ENCODE peak calls at places on chromosomes 16 and 17, in seven cellular contexts. R, S, D, Y, J, H and I are unnamed samples.

GRCh38 chr16:70715860-70716357 is 30.1 kb upstream of the MTSS2 start:
- DNase-seq in R (no peak), S (peak), D (no peak), Y (peak), J (no peak), H (no peak), I (no peak)

GRCh38 chr17:71765437-71765836 is 355.4 kb upstream of the SOX9 start:
- DNase-seq in R (no peak), S (no peak), D (no peak), Y (peak), J (no peak), H (no peak), I (no peak)

GRCh38 chr17:59764292-59764741 is 56.9 kb downstream of the VMP1 start:
- DNase-seq in R (no peak), S (peak), D (no peak), Y (peak), J (no peak), H (no peak), I (no peak)

GRCh38 chr16:15403392-15403995 is 7.9 kb downstream of the MPV17L start:
- DNase-seq in R (no peak), S (peak), D (no peak), Y (peak), J (no peak), H (no peak), I (no peak)

GRCh38 chr16:80051040-80051439 is 450.5 kb upstream of the MAF start:
- DNase-seq in R (no peak), S (no peak), D (no peak), Y (no peak), J (no peak), H (no peak), I (no peak)

GRCh38 chr16:1073262-1073558 is 663 bp downstream of the SSTR5 start:
- DNase-seq in R (no peak), S (no peak), D (no peak), Y (no peak), J (no peak), H (no peak), I (no peak)

GRCh38 chr17:44751806-44752205 is 7.0 kb upstream of the ADAM11 start:
- DNase-seq in R (no peak), S (no peak), D (no peak), Y (no peak), J (no peak), H (no peak), I (no peak)

GRCh38 chr16:78770353-78771091 is 671.1 kb downstream of the WWOX start:
- DNase-seq in R (peak), S (peak), D (no peak), Y (peak), J (peak), H (peak), I (peak)

GRCh38 chr17:47935961-47936360 is 5.4 kb upstream of the PNPO start:
- DNase-seq in R (no peak), S (peak), D (peak), Y (peak), J (no peak), H (no peak), I (no peak)

GRCh38 chr17:81551458-81552243 is 502 bp downstream of the FAAP100 start:
- DNase-seq in R (peak), S (peak), D (no peak), Y (no peak), J (peak), H (no peak), I (no peak)

GRCh38 chr17:81550830-81551457 is 1.2 kb downstream of the FAAP100 start:
- DNase-seq in R (no peak), S (no peak), D (no peak), Y (no peak), J (no peak), H (no peak), I (no peak)

GRCh38 chr17:81553616-81554181 is 1.5 kb upstream of the FAAP100 start:
- DNase-seq in R (no peak), S (peak), D (peak), Y (peak), J (no peak), H (peak), I (no peak)

GRCh38 chr17:81552244-81553017 is at the start of gene FAAP100:
- DNase-seq in R (peak), S (peak), D (no peak), Y (peak), J (peak), H (peak), I (peak)

DNA sequence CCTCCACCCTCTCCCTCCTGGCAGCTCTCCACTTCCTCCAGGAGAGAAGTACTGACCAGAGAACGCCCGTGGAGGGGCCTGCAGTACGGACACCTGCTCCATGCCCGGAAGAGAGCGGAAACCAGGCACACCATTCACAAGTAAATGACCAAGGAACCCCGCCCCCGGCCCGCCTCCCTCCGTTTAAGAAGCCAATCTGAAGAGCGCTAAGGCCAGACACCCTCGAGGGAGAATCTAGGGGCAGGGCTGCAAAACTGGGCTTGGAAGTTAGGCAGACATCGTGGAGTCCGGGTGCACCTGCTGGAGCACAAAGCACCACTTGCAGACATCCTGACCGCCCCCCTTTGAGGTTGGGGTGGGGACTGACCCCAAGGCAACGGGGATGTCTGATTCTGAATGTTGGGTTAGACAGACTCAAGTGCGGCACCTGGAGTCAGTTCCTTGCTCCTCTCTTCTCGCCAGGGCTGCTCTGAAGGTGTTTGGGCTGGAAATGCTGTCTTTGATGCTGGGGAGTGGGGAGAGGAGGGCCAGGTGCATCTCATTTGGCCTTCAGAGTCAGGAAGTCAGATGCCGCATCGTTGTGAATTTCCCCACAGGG is 964 bp upstream of the FAAP100 start:
- DNase-seq in R (peak), S (peak), D (no peak), Y (peak), J (peak), H (peak), I (no peak)
- TF ChIP-seq CTCF in R (peak), S (peak), D (no peak), Y (peak), J (peak), H (no peak), I (no peak)

GRCh38 chr16:75491876-75492275 is 3.4 kb downstream of the CHST6 start:
- DNase-seq in R (peak), S (no peak), D (no peak), Y (no peak), J (no peak), H (no peak), I (no peak)
- TF ChIP-seq CTCF in R (peak), S (peak), D (no peak), Y (no peak), J (peak), H (no peak), I (no peak)

DNA sequence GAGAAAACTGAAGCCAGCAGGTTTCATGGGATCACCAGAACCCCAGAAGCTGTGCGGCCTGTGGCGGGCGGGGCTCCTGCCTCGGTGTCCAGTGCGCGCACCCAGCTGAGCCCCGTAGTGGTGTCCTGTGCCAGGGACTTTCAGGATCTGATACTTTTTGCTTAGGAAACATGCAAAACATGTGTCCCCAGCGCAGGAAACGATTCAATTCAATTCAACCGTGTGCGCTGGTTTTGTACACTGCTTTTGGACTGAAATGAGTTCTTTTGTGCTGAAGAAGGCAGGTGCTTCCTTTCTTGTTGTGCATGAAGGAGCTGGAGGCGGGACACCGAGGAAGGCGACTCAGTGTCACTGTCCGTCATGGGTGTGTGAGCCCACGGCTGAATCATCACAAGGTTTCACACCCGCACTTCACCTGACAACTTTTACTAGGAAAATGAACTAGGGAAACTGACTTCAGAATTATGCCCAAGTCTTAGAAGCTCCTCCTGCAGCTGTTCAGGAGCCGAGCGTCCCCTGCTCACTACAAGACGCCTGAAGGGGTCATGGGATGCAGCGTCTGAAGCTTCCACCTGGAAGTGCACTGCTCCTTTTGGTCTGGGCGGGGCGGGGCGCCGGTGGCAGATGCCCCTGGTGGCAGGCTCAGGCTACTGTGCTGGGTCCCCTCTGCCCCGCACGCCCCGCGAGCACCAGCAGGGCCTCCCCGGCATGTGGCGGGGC is 31.4 kb upstream of the ZNF750 start:
- DNase-seq in R (peak), S (no peak), D (no peak), Y (no peak), J (peak), H (no peak), I (no peak)
- TF ChIP-seq CTCF in R (peak), S (no peak), D (no peak), Y (no peak), J (peak), H (no peak), I (no peak)

GRCh38 chr17:20908373-20909273 is 134.2 kb downstream of the USP22 start:
- DNase-seq in R (peak), S (peak), D (no peak), Y (peak), J (peak), H (peak), I (peak)
- TF ChIP-seq CTCF in R (peak), S (peak), D (peak), Y (peak), J (peak), H (no peak), I (peak)

GRCh38 chr16:48334325-48334724 is 50.9 kb downstream of the SIAH1 start:
- DNase-seq in R (no peak), S (no peak), D (no peak), Y (no peak), J (no peak), H (no peak), I (no peak)
- TF ChIP-seq CTCF in R (peak), S (peak), D (peak), Y (no peak), J (no peak), H (no peak), I (no peak)